ENCODE peak calls at places on chromosomes 6 and 20, in five cellular contexts. E is cardiac muscle cell; N is CD8-positive, alpha-beta T cell; Z is heart left ventricle; H is adrenal gland. T is an unnamed sample.

GRCh38 chr20:43983359-43983758 is 68.7 kb downstream of the TOX2 start:
- DNase-seq in H (peak; percentile 44), Z (peak; percentile 6), E (no peak), N (no peak), T (no peak)

GRCh38 chr20:11076434-11076833 is 402.6 kb upstream of the JAG1 start:
- DNase-seq in N (no peak), Z (no peak), H (no peak), E (no peak), T (no peak)

GRCh38 chr20:3248167-3248992 is 9.4 kb upstream of the SLC4A11 start:
- DNase-seq in H (peak; percentile 63), N (no peak), Z (peak; percentile 45), E (peak; percentile 46), T (peak; percentile 46)

GRCh38 chr20:53837126-53837826 is 233.1 kb downstream of the BCAS1 start:
- DNase-seq in H (no peak), N (no peak), Z (no peak), E (no peak), T (no peak)

GRCh38 chr20:1803216-1804128 is 91.7 kb upstream of the SIRPA start:
- DNase-seq in N (no peak), Z (peak; percentile 79), H (peak; percentile 84), E (peak; percentile 81), T (peak; percentile 64)

GRCh38 chr20:44411757-44412401 is 56.4 kb downstream of the HNF4A start:
- DNase-seq in Z (no peak), E (no peak), N (no peak), H (no peak), T (no peak)

GRCh38 chr6:130843575-130844320 is 16.5 kb downstream of the SMLR1 start:
- DNase-seq in E (peak; percentile 52), Z (no peak), H (no peak), N (no peak), T (no peak)

GRCh38 chr6:107458687-107459282 is 579 bp downstream of the PDSS2 start:
- DNase-seq in Z (peak; percentile 26), E (peak; percentile 26), N (no peak), H (peak; percentile 53), T (peak; percentile 20)

GRCh38 chr6:125945378-125946141 is 11.0 kb upstream of the HINT3 start:
- DNase-seq in H (no peak), N (no peak), E (peak; percentile 75), Z (no peak), T (no peak)

GRCh38 chr6:45698046-45698445 is 317.6 kb downstream of the CLIC5 start:
- DNase-seq in Z (no peak), N (no peak), H (no peak), E (no peak), T (no peak)

DNA sequence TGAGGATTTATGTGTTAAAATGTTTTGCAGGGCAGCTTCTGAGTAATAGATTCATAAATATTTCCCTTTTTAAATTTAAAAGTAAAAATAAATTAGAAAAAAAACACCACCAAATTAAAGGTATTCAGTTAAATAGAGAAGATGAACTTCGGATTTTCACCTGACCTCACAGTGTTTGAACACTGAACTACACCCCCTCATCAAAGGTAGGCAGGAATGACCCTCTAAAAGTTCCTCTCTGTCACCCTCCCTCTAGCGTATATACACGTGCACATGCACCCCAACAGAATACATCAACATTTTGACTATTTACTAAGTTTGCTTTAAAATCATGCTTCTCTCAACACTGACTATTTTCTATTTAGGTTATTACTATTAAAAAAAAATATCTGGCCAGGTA is 528.3 kb downstream of the QKI start:
- DNase-seq in N (no peak), E (no peak), H (no peak), Z (no peak), T (no peak)
- H3K27ac ChIP-seq in N (no peak overlapping the region), E (no peak overlapping the region), H (no peak overlapping the region), Z (no peak overlapping the region), T (no peak overlapping the region)

DNA sequence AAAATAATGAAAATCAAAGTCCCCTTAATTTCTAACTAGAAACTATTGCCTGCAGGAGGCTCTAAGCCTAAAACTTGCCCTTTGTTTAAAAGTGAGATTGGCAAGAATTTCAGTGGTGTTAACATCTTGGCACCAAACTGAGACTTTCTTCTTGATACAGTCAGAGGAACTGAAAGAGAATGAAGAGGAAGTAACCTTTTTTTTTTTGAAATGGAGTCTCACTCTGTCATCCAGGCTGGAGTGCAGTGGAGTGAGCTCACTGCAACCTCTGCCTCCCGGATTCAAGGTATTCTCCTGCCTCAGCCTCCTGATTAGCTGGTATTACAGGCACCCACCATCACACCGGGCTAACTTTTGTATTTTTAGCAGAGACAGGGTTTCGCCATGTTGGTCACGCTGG is 3.6 kb downstream of the DOP1A start:
- DNase-seq in E (peak; percentile 41), Z (no peak), H (no peak), N (no peak), T (no peak)
- H3K4me1 ChIP-seq in E (peaks cover 19% of the 10 kb centered on the region), Z (peaks cover 45% of the 10 kb centered on the region), H (peaks cover 3% of the 10 kb centered on the region), N (peaks cover 20% of the 10 kb centered on the region), T (no peaks in the 10 kb centered on the region)

DNA sequence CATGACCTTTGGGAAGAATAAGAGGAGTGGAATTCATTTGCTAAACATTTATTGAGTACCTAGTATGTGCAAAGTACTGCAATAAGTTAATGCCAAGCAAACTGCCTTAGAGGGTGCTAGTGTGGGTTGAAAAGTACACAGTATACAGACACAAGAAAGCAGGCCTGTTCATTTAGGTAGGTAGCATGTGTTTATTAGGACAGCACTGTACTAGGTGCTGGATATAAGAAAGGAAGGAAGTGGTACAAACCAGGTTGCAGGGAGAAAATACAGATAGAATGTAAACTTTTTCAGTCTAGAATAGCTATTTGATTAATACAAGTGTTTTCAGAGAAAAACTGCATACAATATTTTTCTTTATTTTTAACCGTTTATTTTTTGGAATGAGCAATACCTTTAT is 68.1 kb downstream of the PHF20 start:
- DNase-seq in N (no peak), E (no peak), H (no peak), Z (no peak), T (no peak)
- H3K4me3 ChIP-seq in N (no peak overlapping the region), E (no peak overlapping the region), H (no peak overlapping the region), Z (no peak overlapping the region), T (no peak overlapping the region)

GRCh38 chr6:49995278-49995677 is 25.9 kb upstream of the DEFB113 start:
- DNase-seq in Z (no peak), E (no peak), H (no peak), N (no peak), T (no peak)
- H3K27ac ChIP-seq in Z (no peak overlapping the region), E (no peak overlapping the region), H (no peak overlapping the region), N (no peak overlapping the region), T (no peak overlapping the region)

GRCh38 chr6:116570856-116571682 is at the start of gene RWDD1:
- DNase-seq in E (peak; percentile 100), N (peak; percentile 98), H (peak; percentile 99), Z (peak; percentile 99), T (peak; percentile 99)

GRCh38 chr6:116572162-116572561 is 858 bp downstream of the RWDD1 start:
- DNase-seq in N (no peak), Z (no peak), H (peak; percentile 68), E (peak; percentile 45), T (peak; percentile 23)

GRCh38 chr6:116568111-116568510 is 3.2 kb upstream of the RWDD1 start:
- DNase-seq in H (no peak), Z (no peak), N (no peak), E (no peak), T (no peak)

GRCh38 chr6:116571683-116572000 is 338 bp downstream of the RWDD1 start:
- DNase-seq in N (no peak), E (no peak), H (no peak), Z (no peak), T (no peak)

DNA sequence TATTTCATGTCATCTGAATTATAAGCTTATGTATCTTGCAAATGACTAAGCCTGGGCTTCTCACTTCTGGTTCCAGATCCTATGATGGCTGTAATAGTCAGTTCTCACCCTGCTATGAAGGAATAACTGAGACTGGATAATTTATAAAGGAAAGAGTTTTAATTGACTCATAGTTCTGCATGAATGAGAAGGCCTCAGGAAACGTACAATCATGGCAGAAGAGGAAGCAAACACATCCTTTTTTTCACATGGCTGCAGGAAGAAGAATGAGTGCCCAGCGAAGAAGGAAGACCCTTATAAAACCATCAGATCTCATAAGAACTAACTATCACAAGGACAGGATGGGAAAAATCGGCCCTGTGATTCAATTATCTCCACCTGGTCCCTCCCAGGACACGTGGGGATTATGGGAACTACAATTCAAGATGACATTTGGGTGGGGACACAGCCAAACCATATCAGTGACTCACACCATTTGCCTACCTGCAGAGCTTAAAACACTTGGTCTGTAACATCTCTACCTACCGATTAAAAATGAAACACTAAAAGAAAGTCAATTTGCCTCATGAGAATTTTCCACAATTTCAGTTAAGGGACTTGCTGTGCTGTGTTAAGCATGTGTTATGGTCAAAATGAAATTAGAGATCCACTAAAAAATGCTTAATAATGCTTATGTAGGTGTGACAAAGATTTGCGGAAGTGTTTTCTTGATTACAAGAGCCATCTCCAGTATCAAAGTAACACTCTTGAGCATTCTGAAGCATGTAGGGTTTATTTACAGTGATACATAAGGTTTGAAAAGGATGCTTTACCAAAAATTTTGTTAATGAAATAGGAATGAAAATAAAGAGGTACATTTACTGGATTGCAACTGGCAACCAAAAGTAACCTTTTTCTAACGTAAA is 2.2 kb upstream of the RWDD1 start:
- DNase-seq in N (no peak), E (no peak), H (no peak), Z (no peak), T (no peak)
- H3K4me1 ChIP-seq in N (peaks cover 31% of the 10 kb centered on the region), E (peaks cover 10% of the 10 kb centered on the region), H (peaks cover 17% of the 10 kb centered on the region), Z (peaks cover 32% of the 10 kb centered on the region), T (peaks cover 2% of the 10 kb centered on the region)

GRCh38 chr6:109056661-109057060 is 38.0 kb downstream of the SESN1 start:
- DNase-seq in E (no peak), N (no peak), H (no peak), Z (no peak), T (no peak)

GRCh38 chr6:109060585-109060984 is 34.1 kb downstream of the SESN1 start:
- DNase-seq in H (no peak), N (no peak), E (no peak), Z (no peak), T (no peak)

GRCh38 chr6:109058620-109059019 is 36.0 kb downstream of the SESN1 start:
- DNase-seq in E (no peak), N (no peak), Z (no peak), H (no peak), T (no peak)

GRCh38 chr6:109059591-109060021 is 35.0 kb downstream of the SESN1 start:
- DNase-seq in N (no peak), H (no peak), E (peak; percentile 72), Z (no peak), T (no peak)

DNA sequence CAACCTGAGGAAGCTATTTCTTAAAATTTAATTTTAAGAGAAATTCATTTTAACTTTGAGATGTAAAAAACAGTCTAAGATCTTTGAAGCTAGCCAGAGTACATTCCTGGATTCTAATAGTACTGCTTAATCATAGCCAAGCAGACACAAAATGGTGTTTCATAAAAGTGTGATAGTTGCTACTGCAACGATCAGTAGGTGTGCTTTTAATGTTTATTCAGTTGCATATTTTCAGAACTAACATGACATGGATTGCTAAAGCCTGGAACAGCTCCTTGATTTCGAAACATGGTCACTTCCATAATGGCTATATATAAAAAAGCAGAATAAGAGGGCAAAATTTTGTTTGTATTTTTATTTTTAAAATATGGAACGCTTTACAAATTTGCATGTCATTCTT is 35.5 kb downstream of the SESN1 start:
- DNase-seq in N (no peak), Z (no peak), H (no peak), E (peak; percentile 61), T (no peak)
- H3K4me3 ChIP-seq in N (no peak overlapping the region), Z (no peak overlapping the region), H (no peak overlapping the region), E (no peak overlapping the region), T (no peak overlapping the region)